ENCODE peak calls at places on chromosomes 5 and 9, in nine cellular contexts. L, C, A, T, D, I, M, E and G are unnamed samples.

GRCh38 chr5:1519631-1520141 is 4.1 kb downstream of the LPCAT1 start:
- DNase-seq in L (no peak), A (no peak), T (peak; percentile 22), M (no peak), C (no peak), D (peak; percentile 49), E (no peak), I (no peak), G (no peak)

GRCh38 chr5:150484964-150485769 is 22.8 kb upstream of the NDST1 start:
- DNase-seq in I (no peak), M (no peak), E (no peak), D (no peak), C (no peak), T (no peak), A (peak; percentile 34), L (no peak), G (no peak)

GRCh38 chr9:6413365-6414263 is 615 bp downstream of the UHRF2 start:
- DNase-seq in E (peak; percentile 28), C (no peak), I (peak; percentile 12), T (peak; percentile 68), L (peak; percentile 28), A (no peak), M (no peak), D (peak; percentile 63), G (no peak)

GRCh38 chr9:113673726-113674125 is 202.4 kb upstream of the ZNF618 start:
- DNase-seq in E (no peak), C (no peak), T (no peak), D (no peak), A (no peak), M (no peak), I (no peak), L (no peak), G (no peak)

GRCh38 chr5:16809816-16810502 is 126.1 kb downstream of the MYO10 start:
- DNase-seq in T (no peak), D (no peak), A (no peak), L (no peak), C (no peak), E (no peak), M (peak; percentile 43), I (no peak), G (no peak)

GRCh38 chr9:37971107-37971459 is 67.2 kb upstream of the SLC25A51 start:
- DNase-seq in D (no peak), A (no peak), M (no peak), E (no peak), T (no peak), I (no peak), L (no peak), C (no peak), G (no peak)

GRCh38 chr5:66850354-66851075 is 254.3 kb downstream of the MAST4 start:
- DNase-seq in I (no peak), M (no peak), D (no peak), A (peak; percentile 27), T (no peak), L (no peak), C (peak; percentile 85), E (no peak), G (no peak)

GRCh38 chr5:131150408-131150807 is 14.6 kb downstream of the HINT1 start:
- DNase-seq in C (no peak), A (no peak), T (no peak), L (no peak), D (no peak), E (no peak), M (no peak), I (no peak), G (no peak)

GRCh38 chr9:83334320-83334719 is 203.9 kb downstream of the FRMD3 start:
- DNase-seq in A (peak; percentile 79), E (peak; percentile 43), M (peak; percentile 83), T (peak; percentile 43), C (peak; percentile 29), D (peak; percentile 86), L (peak; percentile 27), I (peak; percentile 35), G (peak; percentile 8)